ENCODE peak calls at places on chromosomes 5 and 9, in four cellular contexts. P, Z, D and I are unnamed samples.

GRCh38 chr5:133396187-133396621 is 216.1 kb downstream of the FSTL4 start:
- DNase-seq in D (peak; percentile 0), Z (no peak), P (no peak), I (no peak)

GRCh38 chr9:100595391-100596199 is 17.7 kb downstream of the CAVIN4 start:
- DNase-seq in Z (peak; percentile 20), P (no peak), D (no peak), I (peak; percentile 56)

GRCh38 chr9:125794708-125795107 is 47.5 kb downstream of the PBX3 start:
- DNase-seq in Z (no peak), D (no peak), P (no peak), I (no peak)

GRCh38 chr5:1835431-1835830 is 34.2 kb downstream of the NDUFS6 start:
- DNase-seq in Z (no peak), P (no peak), D (no peak), I (no peak)

GRCh38 chr9:93451762-93452709 is 551 bp downstream of the FAM120A start:
- DNase-seq in D (peak; percentile 52), P (no peak), Z (peak; percentile 69), I (peak; percentile 34)

GRCh38 chr5:58666141-58666540 is 83.3 kb downstream of the RAB3C start:
- DNase-seq in P (no peak), Z (no peak), D (no peak), I (no peak)

GRCh38 chr9:93206576-93207155 is 22.7 kb downstream of the WNK2 start:
- DNase-seq in D (peak; percentile 19), Z (no peak), P (no peak), I (no peak)

GRCh38 chr5:159022178-159022556 is 77.5 kb downstream of the EBF1 start:
- DNase-seq in P (no peak), Z (peak; percentile 50), D (peak; percentile 73), I (no peak)

GRCh38 chr5:131747180-131748105 is 49.4 kb downstream of the FNIP1 start:
- DNase-seq in P (no peak), Z (no peak), D (no peak), I (no peak)

GRCh38 chr5:77546-77945 is 14.4 kb upstream of the PLEKHG4B start:
- DNase-seq in Z (no peak), D (no peak), P (no peak), I (no peak)

GRCh38 chr5:36602711-36603321 is 3.6 kb upstream of the SLC1A3 start:
- DNase-seq in D (no peak), Z (no peak), P (no peak), I (no peak)

GRCh38 chr5:142955628-142956027 is 185.5 kb downstream of the ARHGAP26 start:
- DNase-seq in Z (no peak), D (no peak), P (no peak), I (no peak)

GRCh38 chr9:37206121-37206620 is 85.8 kb downstream of the ZCCHC7 start:
- DNase-seq in P (no peak), D (no peak), Z (no peak), I (no peak)

GRCh38 chr9:37212435-37212834 is 92.1 kb downstream of the ZCCHC7 start:
- DNase-seq in D (no peak), P (no peak), Z (no peak), I (no peak)

GRCh38 chr9:37215456-37216229 is 95.3 kb downstream of the ZCCHC7 start:
- DNase-seq in D (no peak), P (no peak), Z (no peak), I (no peak)

GRCh38 chr9:37210737-37211523 is 90.6 kb downstream of the ZCCHC7 start:
- DNase-seq in D (no peak), P (no peak), Z (no peak), I (no peak)

DNA sequence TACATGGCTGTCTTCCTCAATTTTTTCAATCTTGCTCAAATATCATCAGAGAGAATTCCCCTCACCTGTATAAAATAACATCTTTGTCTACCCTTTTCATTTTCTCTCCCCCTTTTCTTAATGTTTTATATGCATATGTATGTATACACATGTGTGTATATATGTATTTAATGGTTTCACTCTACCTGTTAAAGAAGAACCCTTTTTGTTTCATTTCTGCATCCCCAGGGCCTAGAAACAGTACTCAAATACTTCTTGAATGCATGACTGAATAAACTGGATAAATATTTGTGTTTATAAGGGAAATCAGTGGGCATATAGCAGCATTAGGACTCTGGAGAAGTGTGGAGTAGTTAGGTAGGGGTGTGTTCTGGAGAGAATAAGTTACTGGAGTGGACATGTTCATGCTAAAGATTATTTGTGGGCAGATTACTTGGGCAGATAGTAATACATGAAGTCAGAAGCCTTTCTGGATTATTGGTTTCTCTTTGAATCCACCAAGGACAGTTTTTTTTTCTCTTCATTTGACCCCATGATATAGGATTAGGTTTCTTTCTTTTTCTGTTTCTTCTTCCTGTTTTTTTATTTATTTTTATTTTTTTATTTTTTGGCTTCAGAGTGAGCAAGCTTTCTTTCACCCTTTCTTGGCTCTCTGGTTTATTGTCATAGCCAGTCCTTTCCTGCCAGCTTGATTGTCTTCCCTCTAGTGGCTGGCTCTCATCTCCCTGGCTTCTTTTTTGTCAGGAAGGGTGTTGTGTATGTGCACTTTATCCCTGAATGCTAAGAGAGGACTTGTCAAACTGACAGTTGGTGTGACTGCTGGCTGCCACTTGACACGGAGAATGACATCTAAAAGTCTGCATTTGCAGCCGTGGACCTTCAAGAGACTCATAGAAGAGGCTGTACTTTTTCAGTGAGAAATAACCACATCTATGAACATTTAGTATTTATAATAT is 89.3 kb downstream of the ZCCHC7 start:
- DNase-seq in P (no peak), D (no peak), Z (no peak), I (no peak)
- TF ChIP-seq CTCF in P (no peak), D (peak; percentile 24), Z (no peak), I (no peak)

DNA sequence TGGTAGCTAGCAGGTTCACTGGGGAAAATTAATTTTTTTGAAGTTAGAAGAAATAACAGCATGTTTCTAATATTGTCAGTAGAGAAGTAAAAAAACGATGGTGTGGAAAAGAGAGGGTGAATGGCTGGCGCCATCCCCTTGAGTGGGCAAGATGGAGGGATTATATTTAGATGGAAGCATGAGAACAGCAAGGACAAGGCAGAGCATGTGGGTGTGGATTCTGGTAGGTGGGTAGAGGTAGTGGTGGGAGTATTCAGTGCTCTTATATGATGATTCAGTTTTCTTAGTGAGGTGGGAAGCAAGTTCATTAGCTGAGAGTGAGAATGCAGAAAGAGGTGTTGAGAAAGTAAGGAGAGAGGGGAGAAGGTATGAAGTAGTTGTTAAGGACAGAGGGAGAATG is 188.1 kb downstream of the GABRB2 start:
- DNase-seq in P (no peak), Z (no peak), D (no peak), I (no peak)
- H3K36me3 ChIP-seq in P (no peaks in the 10 kb centered on the region), Z (no peaks in the 10 kb centered on the region), D (no peaks in the 10 kb centered on the region), I (no peaks in the 10 kb centered on the region)

GRCh38 chr5:75336625-75337336 is at the start of gene HMGCR:
- DNase-seq in P (peak; percentile 99), Z (peak; percentile 97), D (peak; percentile 99), I (peak; percentile 97)
- TF ChIP-seq POLR2A in P (peak; percentile 9), Z (peak; percentile 47), D (peak; percentile 69), I (no peak)

GRCh38 chr5:129460951-129461815 is 1.1 kb downstream of the ADAMTS19 start:
- DNase-seq in P (no peak), Z (peak; percentile 50), D (peak; percentile 13), I (no peak)
- TF ChIP-seq CTCF in P (no peak), Z (no peak), D (peak; percentile 43), I (no peak)

DNA sequence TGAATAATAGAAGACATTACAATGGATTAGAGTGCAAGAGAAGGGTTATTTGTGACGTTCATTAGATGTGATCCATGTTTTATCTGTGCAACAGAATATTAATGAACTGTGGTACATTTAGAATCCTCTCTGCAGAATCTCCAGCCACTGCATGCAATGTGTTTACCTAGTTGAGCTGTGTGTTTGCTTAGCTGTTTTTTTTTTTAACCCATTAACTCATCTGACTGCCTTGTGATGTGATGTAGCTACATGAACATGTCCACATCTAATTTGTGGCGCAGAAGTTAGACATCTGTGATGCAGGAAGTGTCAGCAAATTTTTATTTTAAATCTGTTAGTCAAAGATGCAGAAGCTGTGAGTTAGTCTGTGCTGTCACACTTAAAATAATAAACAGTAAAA is 236.9 kb downstream of the CD180 start:
- DNase-seq in P (no peak), D (no peak), Z (no peak), I (no peak)
- H3K36me3 ChIP-seq in P (no peaks in the 10 kb centered on the region), D (no peaks in the 10 kb centered on the region), Z (no peaks in the 10 kb centered on the region), I (no peaks in the 10 kb centered on the region)